ENCODE peak calls at places on chromosomes 2 and 18, in seven cellular contexts. One of them, this sample, is unnamed. For H3K4me1, the result is how much of the 10 kb centered on the place peaks cover.

GRCh38 chr2:9165625-9166024 is 41.0 kb upstream of the ASAP2 start:
- DNase-seq in IMR-90: peak
- DNase-seq in endodermal cell: no peak
- DNase-seq in aorta: no peak
- DNase-seq in CD8-positive, alpha-beta memory T cell: no peak
- DNase-seq in fibroblast of lung: peak
- DNase-seq in psoas muscle: no peak
- DNase-seq in this sample: peak

GRCh38 chr2:196927318-196928225 is 1.1 kb upstream of the PGAP1 start:
- DNase-seq in IMR-90: peak
- DNase-seq in fibroblast of lung: peak
- DNase-seq in endodermal cell: no peak
- DNase-seq in aorta: no peak
- DNase-seq in CD8-positive, alpha-beta memory T cell: peak
- DNase-seq in psoas muscle: no peak
- DNase-seq in this sample: no peak

GRCh38 chr2:27940090-27940671 is 49.7 kb downstream of the BABAM2 start:
- DNase-seq in endodermal cell: no peak
- DNase-seq in fibroblast of lung: no peak
- DNase-seq in IMR-90: no peak
- DNase-seq in aorta: no peak
- DNase-seq in CD8-positive, alpha-beta memory T cell: no peak
- DNase-seq in psoas muscle: no peak
- DNase-seq in this sample: no peak

GRCh38 chr2:112055110-112055832 is at the start of gene TMEM87B:
- DNase-seq in IMR-90: peak
- DNase-seq in endodermal cell: peak
- DNase-seq in CD8-positive, alpha-beta memory T cell: peak
- DNase-seq in aorta: peak
- DNase-seq in psoas muscle: peak
- DNase-seq in fibroblast of lung: peak
- DNase-seq in this sample: peak

GRCh38 chr2:96549967-96550786 is 13.6 kb downstream of the ARID5A start:
- DNase-seq in fibroblast of lung: no peak
- DNase-seq in endodermal cell: peak
- DNase-seq in aorta: no peak
- DNase-seq in CD8-positive, alpha-beta memory T cell: no peak
- DNase-seq in IMR-90: no peak
- DNase-seq in psoas muscle: peak
- DNase-seq in this sample: no peak

GRCh38 chr2:120983344-120983743 is 247.7 kb downstream of the GLI2 start:
- DNase-seq in IMR-90: peak
- DNase-seq in fibroblast of lung: no peak
- DNase-seq in endodermal cell: no peak
- DNase-seq in psoas muscle: no peak
- DNase-seq in CD8-positive, alpha-beta memory T cell: no peak
- DNase-seq in aorta: no peak
- DNase-seq in this sample: no peak

GRCh38 chr2:25323042-25323514 is 18.6 kb downstream of the DNMT3A start:
- DNase-seq in psoas muscle: peak
- DNase-seq in endodermal cell: peak
- DNase-seq in IMR-90: peak
- DNase-seq in CD8-positive, alpha-beta memory T cell: no peak
- DNase-seq in fibroblast of lung: peak
- DNase-seq in aorta: peak
- DNase-seq in this sample: no peak

GRCh38 chr2:127166221-127166860 is 53.8 kb downstream of the CYP27C1 start:
- DNase-seq in psoas muscle: no peak
- DNase-seq in fibroblast of lung: no peak
- DNase-seq in CD8-positive, alpha-beta memory T cell: no peak
- DNase-seq in aorta: no peak
- DNase-seq in IMR-90: no peak
- DNase-seq in endodermal cell: no peak
- DNase-seq in this sample: no peak

GRCh38 chr2:121530210-121530562 is 494 bp upstream of the RNU4ATAC start:
- DNase-seq in fibroblast of lung: peak
- DNase-seq in psoas muscle: peak
- DNase-seq in CD8-positive, alpha-beta memory T cell: no peak
- DNase-seq in IMR-90: peak
- DNase-seq in aorta: peak
- DNase-seq in endodermal cell: peak
- DNase-seq in this sample: peak

DNA sequence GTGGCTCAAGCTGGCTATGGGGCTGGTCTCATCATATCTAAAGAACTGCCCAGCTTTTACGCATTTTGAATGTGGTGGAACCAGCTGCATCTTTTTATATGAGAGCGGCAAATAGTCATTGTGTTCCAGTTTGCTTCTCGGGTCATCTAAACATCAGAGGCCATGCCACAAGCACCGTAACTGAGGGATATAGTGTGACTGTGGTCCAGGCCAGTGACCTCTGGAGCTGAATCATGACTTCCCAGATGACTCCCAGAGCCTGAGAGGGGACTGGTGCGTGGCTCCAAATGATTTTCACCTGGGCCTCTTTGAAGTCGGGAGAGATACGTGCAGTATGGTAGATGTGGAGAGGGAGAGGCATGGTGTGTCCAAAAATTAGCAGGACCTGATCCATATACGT is 271.0 kb downstream of the NEDD4L start:
- DNase-seq in IMR-90: peak
- DNase-seq in endodermal cell: no peak
- DNase-seq in fibroblast of lung: peak
- DNase-seq in CD8-positive, alpha-beta memory T cell: no peak
- DNase-seq in psoas muscle: no peak
- DNase-seq in aorta: no peak
- DNase-seq in this sample: no peak
- H3K4me1 ChIP-seq in IMR-90: under half
- H3K4me1 ChIP-seq in endodermal cell: under half
- H3K4me1 ChIP-seq in fibroblast of lung: under half
- H3K4me1 ChIP-seq in CD8-positive, alpha-beta memory T cell: under half
- H3K4me1 ChIP-seq in psoas muscle: half or more
- H3K4me1 ChIP-seq in aorta: under half
- H3K4me1 ChIP-seq in this sample: under half

GRCh38 chr2:30877833-30878232 is 70.6 kb upstream of the CAPN13 start:
- DNase-seq in endodermal cell: no peak
- DNase-seq in psoas muscle: no peak
- DNase-seq in aorta: no peak
- DNase-seq in fibroblast of lung: no peak
- DNase-seq in CD8-positive, alpha-beta memory T cell: no peak
- DNase-seq in IMR-90: no peak
- DNase-seq in this sample: no peak
- H3K4me1 ChIP-seq in endodermal cell: under half
- H3K4me1 ChIP-seq in psoas muscle: under half
- H3K4me1 ChIP-seq in aorta: under half
- H3K4me1 ChIP-seq in fibroblast of lung: under half
- H3K4me1 ChIP-seq in CD8-positive, alpha-beta memory T cell: under half
- H3K4me1 ChIP-seq in IMR-90: under half
- H3K4me1 ChIP-seq in this sample: under half

DNA sequence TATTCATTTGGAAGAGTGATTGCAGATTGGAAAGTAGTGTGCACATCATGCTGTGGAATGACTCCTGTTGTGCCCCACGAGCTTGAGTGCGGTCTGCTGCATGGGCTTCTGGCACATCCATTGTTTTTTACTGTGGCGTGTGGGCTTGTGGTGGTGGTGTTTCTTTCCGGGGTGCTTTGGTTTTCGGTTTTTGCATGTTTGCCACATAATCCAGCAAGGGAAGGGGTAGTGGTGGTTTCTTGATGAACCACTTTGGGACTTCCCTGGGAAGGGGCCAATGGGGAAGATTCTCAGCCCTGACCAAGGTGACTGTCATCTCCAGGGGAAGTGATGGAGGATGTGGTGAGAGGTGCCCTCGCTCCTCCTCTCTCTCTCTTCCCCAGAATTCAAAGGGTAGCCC is 57.0 kb downstream of the COA5 start:
- DNase-seq in endodermal cell: no peak
- DNase-seq in psoas muscle: no peak
- DNase-seq in IMR-90: no peak
- DNase-seq in aorta: no peak
- DNase-seq in CD8-positive, alpha-beta memory T cell: peak
- DNase-seq in fibroblast of lung: no peak
- DNase-seq in this sample: no peak
- H3K4me1 ChIP-seq in endodermal cell: under half
- H3K4me1 ChIP-seq in psoas muscle: under half
- H3K4me1 ChIP-seq in IMR-90: under half
- H3K4me1 ChIP-seq in aorta: under half
- H3K4me1 ChIP-seq in CD8-positive, alpha-beta memory T cell: under half
- H3K4me1 ChIP-seq in fibroblast of lung: under half
- H3K4me1 ChIP-seq in this sample: under half

GRCh38 chr18:76488190-76488589 is 6.9 kb downstream of the ZNF516 start:
- DNase-seq in CD8-positive, alpha-beta memory T cell: no peak
- DNase-seq in fibroblast of lung: peak
- DNase-seq in aorta: no peak
- DNase-seq in endodermal cell: peak
- DNase-seq in IMR-90: peak
- DNase-seq in psoas muscle: peak
- DNase-seq in this sample: no peak

GRCh38 chr18:76491436-76491800 is 3.6 kb downstream of the ZNF516 start:
- DNase-seq in psoas muscle: peak
- DNase-seq in IMR-90: peak
- DNase-seq in endodermal cell: peak
- DNase-seq in aorta: peak
- DNase-seq in fibroblast of lung: peak
- DNase-seq in CD8-positive, alpha-beta memory T cell: peak
- DNase-seq in this sample: peak

GRCh38 chr18:76490701-76491171 is 4.3 kb downstream of the ZNF516 start:
- DNase-seq in CD8-positive, alpha-beta memory T cell: peak
- DNase-seq in fibroblast of lung: peak
- DNase-seq in IMR-90: peak
- DNase-seq in aorta: peak
- DNase-seq in psoas muscle: peak
- DNase-seq in endodermal cell: peak
- DNase-seq in this sample: no peak

GRCh38 chr18:76489081-76489480 is 6.0 kb downstream of the ZNF516 start:
- DNase-seq in endodermal cell: no peak
- DNase-seq in aorta: no peak
- DNase-seq in CD8-positive, alpha-beta memory T cell: no peak
- DNase-seq in fibroblast of lung: peak
- DNase-seq in IMR-90: peak
- DNase-seq in psoas muscle: no peak
- DNase-seq in this sample: no peak

DNA sequence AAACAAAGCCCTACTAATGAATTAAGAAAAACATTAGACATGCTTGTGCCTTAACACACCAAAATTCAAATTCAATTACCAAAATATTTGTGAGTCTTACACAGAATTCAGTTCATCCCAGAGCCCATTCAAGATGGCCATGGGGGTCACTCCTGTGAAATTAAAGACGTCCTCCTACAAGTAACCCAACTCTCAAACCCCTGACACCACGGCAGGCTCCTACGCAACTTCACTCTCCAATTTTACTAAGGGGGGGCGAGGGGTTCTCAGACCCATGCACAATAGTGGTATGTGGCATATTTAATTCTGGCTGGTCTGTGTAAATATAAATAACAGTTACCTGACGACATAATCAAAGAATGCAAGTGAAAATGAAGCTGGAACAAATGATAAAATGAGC is 5.0 kb downstream of the ZNF516 start:
- DNase-seq in CD8-positive, alpha-beta memory T cell: no peak
- DNase-seq in endodermal cell: no peak
- DNase-seq in IMR-90: no peak
- DNase-seq in fibroblast of lung: peak
- DNase-seq in aorta: no peak
- DNase-seq in psoas muscle: no peak
- DNase-seq in this sample: no peak
- H3K4me1 ChIP-seq in CD8-positive, alpha-beta memory T cell: under half
- H3K4me1 ChIP-seq in endodermal cell: under half
- H3K4me1 ChIP-seq in IMR-90: under half
- H3K4me1 ChIP-seq in fibroblast of lung: under half
- H3K4me1 ChIP-seq in aorta: under half
- H3K4me1 ChIP-seq in psoas muscle: under half
- H3K4me1 ChIP-seq in this sample: under half

DNA sequence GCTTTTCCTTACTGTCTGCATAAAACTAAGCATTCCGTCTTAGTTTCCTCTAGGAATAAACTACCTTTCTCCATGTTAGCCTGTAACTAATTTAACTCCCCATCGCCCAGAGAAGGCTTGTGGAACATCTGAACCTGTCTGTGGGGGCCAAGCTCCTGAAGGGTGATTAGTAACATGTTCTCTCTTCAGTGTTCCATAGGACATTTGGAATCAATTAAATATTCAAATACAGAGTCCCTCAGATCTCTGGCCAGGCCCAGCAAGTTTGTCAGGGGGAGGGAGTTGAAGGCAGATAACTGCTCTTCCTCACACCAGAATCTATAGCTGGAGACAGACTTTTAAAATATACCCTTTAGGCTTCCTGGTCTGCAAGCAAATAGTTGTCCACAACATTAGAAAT is 8.8 kb downstream of the RDH14 start:
- DNase-seq in psoas muscle: no peak
- DNase-seq in aorta: no peak
- DNase-seq in IMR-90: no peak
- DNase-seq in CD8-positive, alpha-beta memory T cell: no peak
- DNase-seq in fibroblast of lung: no peak
- DNase-seq in endodermal cell: no peak
- DNase-seq in this sample: no peak
- H3K4me1 ChIP-seq in psoas muscle: under half
- H3K4me1 ChIP-seq in aorta: under half
- H3K4me1 ChIP-seq in IMR-90: under half
- H3K4me1 ChIP-seq in CD8-positive, alpha-beta memory T cell: under half
- H3K4me1 ChIP-seq in fibroblast of lung: under half
- H3K4me1 ChIP-seq in endodermal cell: under half
- H3K4me1 ChIP-seq in this sample: under half

GRCh38 chr2:216606551-216607527 is 26.4 kb upstream of the IGFBP2 start:
- DNase-seq in CD8-positive, alpha-beta memory T cell: peak
- DNase-seq in endodermal cell: peak
- DNase-seq in aorta: no peak
- DNase-seq in IMR-90: no peak
- DNase-seq in fibroblast of lung: no peak
- DNase-seq in psoas muscle: no peak
- DNase-seq in this sample: no peak
- H3K4me1 ChIP-seq in CD8-positive, alpha-beta memory T cell: under half
- H3K4me1 ChIP-seq in endodermal cell: under half
- H3K4me1 ChIP-seq in aorta: under half
- H3K4me1 ChIP-seq in IMR-90: under half
- H3K4me1 ChIP-seq in fibroblast of lung: under half
- H3K4me1 ChIP-seq in psoas muscle: under half
- H3K4me1 ChIP-seq in this sample: under half

GRCh38 chr2:207768168-207768890 is 1.4 kb downstream of the FZD5 start:
- DNase-seq in endodermal cell: peak
- DNase-seq in CD8-positive, alpha-beta memory T cell: peak
- DNase-seq in aorta: peak
- DNase-seq in psoas muscle: peak
- DNase-seq in IMR-90: no peak
- DNase-seq in fibroblast of lung: peak
- DNase-seq in this sample: peak
- H3K4me1 ChIP-seq in endodermal cell: under half
- H3K4me1 ChIP-seq in CD8-positive, alpha-beta memory T cell: under half
- H3K4me1 ChIP-seq in aorta: under half
- H3K4me1 ChIP-seq in psoas muscle: under half
- H3K4me1 ChIP-seq in IMR-90: under half
- H3K4me1 ChIP-seq in fibroblast of lung: under half
- H3K4me1 ChIP-seq in this sample: under half

GRCh38 chr2:237705225-237705524 is 77.8 kb downstream of the LRRFIP1 start:
- DNase-seq in psoas muscle: no peak
- DNase-seq in aorta: no peak
- DNase-seq in IMR-90: peak
- DNase-seq in fibroblast of lung: peak
- DNase-seq in CD8-positive, alpha-beta memory T cell: no peak
- DNase-seq in endodermal cell: no peak
- DNase-seq in this sample: no peak
- H3K4me1 ChIP-seq in psoas muscle: half or more
- H3K4me1 ChIP-seq in aorta: under half
- H3K4me1 ChIP-seq in IMR-90: half or more
- H3K4me1 ChIP-seq in fibroblast of lung: under half
- H3K4me1 ChIP-seq in CD8-positive, alpha-beta memory T cell: half or more
- H3K4me1 ChIP-seq in endodermal cell: under half
- H3K4me1 ChIP-seq in this sample: half or more